ENCODE peak calls at places on chromosomes 4 and X, in nine cellular contexts. R is MM.1S, M is keratinocyte, P is ascending aorta, F is transverse colon, H is tibial nerve, B is uterus, C is sigmoid colon, E is fibroblast of lung. U is an unnamed sample. For H3K4me1, the result is how much of the 10 kb centered on the place peaks cover.

GRCh38 chr4:90951037-90951436 is 823.8 kb downstream of the CCSER1 start:
- DNase-seq in R (no peak), M (peak), P (no peak), F (no peak), H (no peak), B (no peak), C (no peak), E (peak), U (no peak)

GRCh38 chr4:156781852-156782251 is 189.7 kb downstream of the PDGFC start:
- DNase-seq in R (no peak), M (no peak), P (no peak), F (no peak), H (no peak), B (no peak), C (no peak), E (peak), U (no peak)

GRCh38 chr4:162485486-162485885 is 321.7 kb upstream of the FSTL5 start:
- DNase-seq in R (no peak), M (no peak), P (no peak), F (no peak), H (no peak), B (no peak), C (no peak), E (no peak), U (no peak)

GRCh38 chr4:139833131-139833930 is 167.7 kb downstream of the MGST2 start:
- DNase-seq in R (no peak), M (no peak), P (no peak), F (no peak), H (no peak), B (no peak), C (no peak), E (no peak), U (peak)

GRCh38 chr4:8705161-8706145 is 112.9 kb downstream of the CPZ start:
- DNase-seq in R (no peak), M (no peak), P (no peak), F (no peak), H (no peak), B (no peak), C (peak), E (no peak), U (peak)

GRCh38 chr4:123415977-123416376 is 19.4 kb downstream of the SPRY1 start:
- DNase-seq in R (no peak), M (no peak), P (no peak), F (no peak), H (no peak), B (no peak), C (no peak), E (no peak), U (no peak)

GRCh38 chr4:41535911-41536361 is 2.0 kb upstream of the LIMCH1 start:
- DNase-seq in R (no peak), M (no peak), P (no peak), F (no peak), H (no peak), B (no peak), C (no peak), E (no peak), U (no peak)

GRCh38 chr4:101262683-101263082 is 84.6 kb downstream of the PPP3CA start:
- DNase-seq in R (no peak), M (no peak), P (no peak), F (no peak), H (no peak), B (no peak), C (no peak), E (no peak), U (no peak)

GRCh38 chr4:165834116-165834515 is 38.9 kb upstream of the TLL1 start:
- DNase-seq in R (no peak), M (no peak), P (no peak), F (no peak), H (no peak), B (no peak), C (no peak), E (no peak), U (no peak)

GRCh38 chr4:154495867-154496266 is 4.3 kb upstream of the DCHS2 start:
- DNase-seq in R (no peak), M (no peak), P (no peak), F (no peak), H (no peak), B (no peak), C (no peak), E (no peak), U (no peak)

GRCh38 chr4:174764105-174764729 is 64.8 kb downstream of the GLRA3 start:
- DNase-seq in R (peak), M (peak), P (no peak), F (no peak), H (no peak), B (no peak), C (no peak), E (peak), U (no peak)

GRCh38 chrX:11143931-11144678 is 33.0 kb downstream of the HCCS start:
- DNase-seq in R (peak), M (peak), P (no peak), F (peak), H (peak), B (peak), C (peak), E (peak), U (peak)

GRCh38 chr4:10186228-10187214 is 69.9 kb upstream of the WDR1 start:
- DNase-seq in R (no peak), M (no peak), P (no peak), F (no peak), H (no peak), B (no peak), C (no peak), E (no peak), U (no peak)

GRCh38 chr4:140186651-140187315 is 32.8 kb upstream of the MAML3 start:
- DNase-seq in R (no peak), M (peak), P (no peak), F (peak), H (no peak), B (peak), C (peak), E (peak), U (no peak)

GRCh38 chr4:42018451-42018850 is 28.1 kb downstream of the SLC30A9 start:
- DNase-seq in R (no peak), M (no peak), P (no peak), F (no peak), H (no peak), B (no peak), C (no peak), E (peak), U (no peak)

GRCh38 chrX:119477812-119478232 is 9.6 kb downstream of the SLC25A5 start:
- DNase-seq in R (no peak), M (no peak), P (no peak), F (peak), H (peak), B (peak), C (no peak), E (peak), U (no peak)
- H3K4me1 ChIP-seq in R (under half), M (under half), P (under half), F (under half), H (under half), B (under half), C (under half), E (under half), U (under half)

DNA sequence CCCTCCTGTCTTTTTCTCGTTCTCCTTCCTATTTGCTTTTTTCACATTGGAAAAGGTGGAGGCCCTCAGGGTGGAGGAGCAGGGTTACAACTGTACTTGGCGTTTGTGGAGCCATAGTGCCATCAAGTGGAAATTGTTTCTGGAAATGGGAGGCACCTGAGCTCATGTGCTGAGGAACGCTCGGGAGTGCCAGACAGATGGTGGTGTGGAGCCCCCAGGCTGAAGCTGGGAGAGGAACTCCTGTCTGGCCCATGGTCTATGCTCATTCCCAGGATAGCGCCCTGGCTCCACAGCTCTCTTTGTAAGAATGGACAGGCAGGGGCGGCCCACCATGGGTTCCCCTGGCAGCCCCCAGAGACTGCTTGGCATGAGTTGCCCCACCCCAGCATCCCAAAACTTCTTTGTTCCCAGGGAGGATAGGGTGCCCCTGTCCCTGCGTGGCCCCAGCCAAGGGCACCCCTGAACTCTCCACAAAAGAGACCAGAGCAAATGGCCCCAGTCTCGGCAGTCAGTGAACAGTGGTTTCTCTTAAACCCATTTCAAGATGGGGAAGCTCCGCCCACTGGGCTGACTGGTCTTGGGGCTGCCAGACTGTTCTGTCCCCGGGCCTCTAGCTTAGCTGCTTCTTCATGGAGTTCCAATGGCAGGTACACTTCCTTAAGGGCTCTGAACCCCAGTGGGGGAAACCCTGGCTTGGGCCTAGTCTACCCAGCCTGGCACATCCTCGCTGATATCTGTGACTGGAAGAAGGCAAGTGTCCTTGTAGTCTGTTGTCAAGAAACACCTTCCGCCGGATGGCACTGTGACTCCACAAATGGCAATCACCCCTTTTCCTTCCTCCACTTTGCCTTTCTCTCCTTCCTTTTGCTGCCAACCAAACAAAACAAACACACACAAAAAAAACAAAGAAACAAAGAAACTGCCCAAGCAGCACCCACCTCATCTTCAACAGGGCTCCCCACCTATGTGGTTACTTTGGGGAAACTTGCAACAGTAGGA is 70.1 kb downstream of the NBDY start:
- DNase-seq in R (peak), M (no peak), P (no peak), F (peak), H (no peak), B (peak), C (no peak), E (no peak), U (no peak)
- TF ChIP-seq CTCF in R (no peak), M (no peak), P (peak), F (no peak), H (no peak), B (peak), C (no peak), E (no peak), U (no peak)

DNA sequence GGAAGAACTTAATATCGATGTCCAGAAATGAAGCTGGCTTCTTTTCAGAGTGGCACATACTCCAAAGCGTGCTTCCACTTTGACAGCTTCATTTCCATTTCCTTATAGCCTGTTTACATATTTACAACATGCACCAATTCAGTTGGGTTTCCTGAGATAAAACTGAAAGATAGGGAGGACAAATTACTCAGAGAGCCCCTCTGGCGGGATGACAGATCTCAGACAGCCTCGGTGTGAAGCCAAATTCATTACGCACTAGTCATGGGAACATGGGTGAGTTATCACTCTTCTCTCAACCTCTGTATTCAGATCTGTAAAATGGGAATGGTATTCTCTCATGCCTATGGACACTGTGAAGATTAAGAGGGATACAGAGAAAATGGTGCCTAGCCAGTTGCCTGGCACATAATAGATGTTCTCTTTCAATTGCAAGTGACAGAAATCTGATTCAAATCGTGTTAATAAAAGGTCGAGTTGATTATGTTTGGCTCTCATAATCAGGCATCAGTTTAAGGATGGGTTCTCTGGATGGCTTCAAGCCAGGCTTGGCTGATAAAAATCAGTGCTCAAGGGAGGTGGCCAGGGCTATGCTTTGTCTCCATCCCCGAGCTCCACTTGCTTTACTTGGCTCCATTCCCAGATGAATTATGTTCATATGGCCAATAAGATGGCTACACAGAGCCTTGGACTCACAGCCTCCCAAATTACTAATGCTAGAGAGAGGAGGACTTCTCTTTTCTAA is 132.2 kb upstream of the C1QTNF7 start:
- DNase-seq in R (no peak), M (no peak), P (no peak), F (no peak), H (no peak), B (no peak), C (no peak), E (no peak), U (no peak)
- H3K27ac ChIP-seq in R (no peak), M (no peak), P (no peak), F (no peak), H (no peak), B (no peak), C (no peak), E (no peak), U (no peak)

DNA sequence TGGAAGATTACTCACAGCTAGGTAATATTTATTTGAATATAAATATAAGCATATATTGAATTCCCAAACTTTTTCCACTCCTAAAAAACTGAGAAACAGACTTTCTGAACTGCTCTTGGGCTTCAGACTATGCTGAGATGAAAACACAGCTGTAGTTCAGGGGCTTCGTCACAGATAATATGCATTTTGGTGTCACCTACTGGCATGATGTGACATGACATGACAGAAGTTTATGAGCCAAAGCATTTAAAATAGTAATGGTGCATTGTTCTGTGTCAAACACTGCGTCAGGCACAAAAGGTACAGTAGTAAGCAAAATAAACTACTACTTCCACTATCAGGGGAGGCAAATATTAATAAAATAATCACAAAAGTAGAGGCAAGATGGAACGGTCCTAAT is 171.3 kb downstream of the BTC start:
- DNase-seq in R (peak), M (no peak), P (no peak), F (peak), H (no peak), B (no peak), C (no peak), E (peak), U (no peak)
- H3K4me1 ChIP-seq in R (under half), M (half or more), P (under half), F (under half), H (under half), B (under half), C (under half), E (under half), U (under half)

DNA sequence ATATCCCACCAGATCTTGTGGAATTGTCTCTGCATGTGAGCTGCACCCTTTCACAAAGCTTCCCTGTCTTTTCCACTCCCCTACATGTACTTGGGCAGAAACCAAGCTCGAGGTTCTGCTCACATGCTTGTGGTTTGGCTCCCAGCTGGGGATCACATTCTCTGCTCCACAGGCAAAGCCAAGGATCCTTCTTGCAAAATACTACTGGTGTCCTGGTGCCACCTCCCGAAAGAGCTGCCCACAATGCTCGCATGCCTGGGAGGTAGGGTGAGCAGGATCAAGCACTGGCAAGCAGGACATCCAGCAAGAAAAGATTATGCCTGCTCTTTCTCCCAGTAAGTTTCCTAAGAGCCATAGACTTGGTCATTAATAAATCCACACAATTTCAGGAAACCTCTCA is 45.1 kb upstream of the PPARGC1A start:
- DNase-seq in R (no peak), M (no peak), P (no peak), F (peak), H (peak), B (peak), C (peak), E (peak), U (peak)
- TF ChIP-seq CTCF in R (no peak), M (no peak), P (no peak), F (no peak), H (no peak), B (no peak), C (no peak), E (no peak), U (no peak)

U was measured in upper lobe of left lung.